ENCODE peak calls at places on chromosomes 5 and 9, in five cellular contexts. H is GM12865; F is Calu3; E is CD4-positive, alpha-beta T cell; M is transverse colon. A is an unnamed sample.

GRCh38 chr5:34695275-34696032 is 39.3 kb downstream of the RAI14 start:
- DNase-seq in H (peak), F (no peak), E (no peak), M (no peak), A (no peak)

GRCh38 chr5:123094227-123094918 is 5.3 kb downstream of the PRDM6 start:
- DNase-seq in H (no peak), F (no peak), E (no peak), M (no peak), A (no peak)

GRCh38 chr9:132946216-132946615 is 1.8 kb upstream of the TSC1 start:
- DNase-seq in H (no peak), F (no peak), E (no peak), M (no peak), A (no peak)

GRCh38 chr9:132717326-132717945 is 47.2 kb downstream of the GTF3C4 start:
- DNase-seq in H (no peak), F (no peak), E (no peak), M (no peak), A (no peak)

GRCh38 chr5:35229076-35230042 is 928 bp downstream of the PRLR start:
- DNase-seq in H (peak), F (peak), E (no peak), M (peak), A (no peak)

GRCh38 chr9:89890326-89890980 is 285.6 kb downstream of the GADD45G start:
- DNase-seq in H (no peak), F (no peak), E (no peak), M (no peak), A (no peak)

GRCh38 chr9:93039456-93039855 is 19.0 kb upstream of the SUSD3 start:
- DNase-seq in H (no peak), F (no peak), E (no peak), M (no peak), A (no peak)

GRCh38 chr9:94913550-94913949 is 187.1 kb downstream of the AOPEP start:
- DNase-seq in H (no peak), F (no peak), E (no peak), M (no peak), A (no peak)

GRCh38 chr9:33137781-33138264 is 29.3 kb downstream of the B4GALT1 start:
- DNase-seq in H (peak), F (no peak), E (no peak), M (no peak), A (no peak)

GRCh38 chr9:18059447-18059846 is 414.5 kb upstream of the ADAMTSL1 start:
- DNase-seq in H (no peak), F (no peak), E (no peak), M (no peak), A (no peak)

GRCh38 chr5:88254320-88254719 is 14.3 kb downstream of the TMEM161B start:
- DNase-seq in H (no peak), F (no peak), E (no peak), M (no peak), A (no peak)

GRCh38 chr5:181156758-181157157 is 9.4 kb downstream of the OR2V2 start:
- DNase-seq in H (peak), F (no peak), E (no peak), M (no peak), A (no peak)

GRCh38 chr5:73395274-73395673 is 53.3 kb downstream of the FOXD1 start:
- DNase-seq in H (no peak), F (no peak), E (no peak), M (no peak), A (no peak)

GRCh38 chr5:59503223-59503622 is 390.3 kb downstream of the PDE4D start:
- DNase-seq in H (no peak), F (no peak), E (no peak), M (no peak), A (no peak)

GRCh38 chr9:16236326-16236725 is 634.1 kb downstream of the BNC2 start:
- DNase-seq in H (no peak), F (no peak), E (no peak), M (no peak), A (no peak)

GRCh38 chr9:130666393-130667116 is 2.2 kb downstream of the PRDM12 start:
- DNase-seq in H (no peak), F (no peak), E (no peak), M (no peak), A (no peak)

GRCh38 chr5:13585324-13585723 is 359.2 kb downstream of the DNAH5 start:
- DNase-seq in H (no peak), F (no peak), E (no peak), M (no peak), A (no peak)

GRCh38 chr5:37400501-37400900 is 21.4 kb downstream of the WDR70 start:
- DNase-seq in H (no peak), F (no peak), E (no peak), M (no peak), A (no peak)

GRCh38 chr5:173663810-173664526 is 47.5 kb upstream of the BOD1 start:
- DNase-seq in H (peak), F (peak), E (no peak), M (no peak), A (peak)

GRCh38 chr5:2102821-2103776 is 220.4 kb upstream of the IRX4 start:
- DNase-seq in H (no peak), F (no peak), E (no peak), M (no peak), A (no peak)

GRCh38 chr5:20359377-20359776 is 371.4 kb upstream of the CDH18 start:
- DNase-seq in H (no peak), F (no peak), E (no peak), M (no peak), A (no peak)

GRCh38 chr5:112533315-112533867 is 114.3 kb upstream of the EPB41L4A start:
- DNase-seq in H (peak), F (peak), E (no peak), M (no peak), A (no peak)

GRCh38 chr5:78002690-78003089 is 226.6 kb upstream of the TBCA start:
- DNase-seq in H (no peak), F (no peak), E (no peak), M (no peak), A (no peak)

GRCh38 chr9:75890541-75891276 is at the start of gene PCSK5:
- DNase-seq in H (peak), F (peak), E (peak), M (peak), A (peak)

GRCh38 chr5:6631441-6631840 is 1.4 kb downstream of the NSUN2 start:
- DNase-seq in H (no peak), F (no peak), E (no peak), M (no peak), A (no peak)

GRCh38 chr9:31542384-31543055 is 841.9 kb upstream of the ACO1 start:
- DNase-seq in H (peak), F (peak), E (no peak), M (peak), A (peak)

GRCh38 chr5:102627311-102627710 is 127.8 kb upstream of the PAM start:
- DNase-seq in H (no peak), F (no peak), E (no peak), M (no peak), A (no peak)

GRCh38 chr9:110509787-110510186 is 69.8 kb downstream of the SVEP1 start:
- DNase-seq in H (no peak), F (no peak), E (no peak), M (no peak), A (no peak)

GRCh38 chr9:101269596-101270324 is 115.0 kb downstream of the BAAT start:
- DNase-seq in H (no peak), F (no peak), E (no peak), M (no peak), A (no peak)

GRCh38 chr5:17379188-17379951 is 118.7 kb upstream of the TAF11L2 start:
- DNase-seq in H (no peak), F (no peak), E (no peak), M (no peak), A (no peak)

GRCh38 chr5:140151719-140152609 is 23.0 kb upstream of the CYSTM1 start:
- DNase-seq in H (no peak), F (no peak), E (no peak), M (no peak), A (no peak)

DNA sequence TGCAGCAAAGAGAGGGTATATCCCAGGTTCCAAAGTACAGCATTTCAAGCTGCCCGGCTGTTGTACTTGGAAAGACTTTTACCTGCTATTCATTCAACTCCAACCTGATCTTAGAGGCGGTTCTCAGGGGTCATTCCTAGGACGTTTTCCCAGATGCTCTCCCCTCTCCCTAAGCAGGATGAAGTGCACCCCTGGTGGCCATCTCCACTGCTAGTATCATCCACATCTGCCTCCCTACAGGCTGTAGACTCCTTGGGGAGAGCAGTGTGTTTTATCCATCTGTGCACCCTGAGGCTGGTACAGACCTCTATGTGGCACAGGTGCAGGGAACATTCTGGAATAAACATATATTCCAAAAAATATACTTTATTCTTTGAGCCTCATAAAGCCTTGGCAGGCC is 56.8 kb downstream of the PTPN3 start:
- DNase-seq in H (no peak), F (no peak), E (no peak), M (no peak), A (no peak)
- TF ChIP-seq CTCF in H (peak), F (peak), E (no peak), M (no peak), A (no peak)

GRCh38 chr9:87498046-87498815 is 564 bp downstream of the DAPK1 start:
- DNase-seq in H (peak), F (peak), E (no peak), M (peak), A (peak)
- TF ChIP-seq CTCF in H (no peak), F (no peak), E (no peak), M (peak), A (peak)

DNA sequence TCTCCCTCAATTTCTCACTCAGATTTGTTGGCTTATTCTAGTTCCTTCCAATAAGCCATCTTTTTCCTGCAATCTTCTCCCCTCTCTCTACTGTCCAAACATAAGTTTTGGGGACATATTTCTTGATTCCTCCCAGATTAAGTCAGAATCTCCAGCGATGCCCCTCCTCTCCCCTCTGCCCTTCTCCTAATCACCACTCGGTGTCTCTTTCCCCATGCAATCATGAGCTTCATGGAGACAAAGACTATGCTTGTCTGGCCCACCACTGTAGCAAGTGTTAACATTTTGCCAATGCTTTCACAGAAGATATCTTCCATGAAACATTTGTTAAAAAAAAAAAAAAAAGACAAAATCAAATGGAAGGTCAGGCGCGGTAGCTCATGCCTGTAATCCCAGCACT is 42.4 kb downstream of the PDE6A start:
- DNase-seq in H (no peak), F (no peak), E (no peak), M (no peak), A (no peak)
- TF ChIP-seq CTCF in H (no peak), F (no peak), E (no peak), M (no peak), A (no peak)

DNA sequence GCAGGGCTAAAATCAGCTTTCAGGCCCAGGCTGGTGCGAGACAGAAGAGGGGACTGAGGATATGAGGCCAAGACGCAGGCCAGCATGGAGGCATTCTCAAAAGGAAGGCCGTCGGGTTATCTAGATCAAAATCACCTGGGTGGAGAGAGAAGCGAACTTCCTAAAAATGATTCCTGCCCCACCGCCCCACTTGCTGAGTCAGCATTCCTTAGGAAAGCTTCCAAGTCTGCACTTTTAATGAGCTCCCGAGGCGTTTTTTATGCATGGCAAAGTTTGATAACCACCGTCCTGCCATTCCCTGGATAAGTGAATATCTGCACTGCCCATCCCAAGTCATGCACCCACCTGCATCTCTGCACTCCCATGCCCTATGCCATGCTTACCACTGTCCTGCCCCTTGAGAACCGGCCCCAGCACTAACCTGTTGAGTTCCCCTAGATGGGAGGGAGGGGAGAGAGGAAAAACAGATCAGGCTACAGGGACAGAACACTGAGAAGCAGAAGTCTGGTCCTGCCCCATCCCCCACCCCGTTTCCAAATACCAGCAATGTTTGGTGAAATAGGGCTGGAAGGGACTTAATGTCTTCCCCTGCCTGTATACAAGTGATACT is 1.6 kb upstream of the SPOCK1 start:
- DNase-seq in H (no peak), F (no peak), E (no peak), M (no peak), A (no peak)
- TF ChIP-seq CTCF in H (no peak), F (no peak), E (no peak), M (no peak), A (no peak)

DNA sequence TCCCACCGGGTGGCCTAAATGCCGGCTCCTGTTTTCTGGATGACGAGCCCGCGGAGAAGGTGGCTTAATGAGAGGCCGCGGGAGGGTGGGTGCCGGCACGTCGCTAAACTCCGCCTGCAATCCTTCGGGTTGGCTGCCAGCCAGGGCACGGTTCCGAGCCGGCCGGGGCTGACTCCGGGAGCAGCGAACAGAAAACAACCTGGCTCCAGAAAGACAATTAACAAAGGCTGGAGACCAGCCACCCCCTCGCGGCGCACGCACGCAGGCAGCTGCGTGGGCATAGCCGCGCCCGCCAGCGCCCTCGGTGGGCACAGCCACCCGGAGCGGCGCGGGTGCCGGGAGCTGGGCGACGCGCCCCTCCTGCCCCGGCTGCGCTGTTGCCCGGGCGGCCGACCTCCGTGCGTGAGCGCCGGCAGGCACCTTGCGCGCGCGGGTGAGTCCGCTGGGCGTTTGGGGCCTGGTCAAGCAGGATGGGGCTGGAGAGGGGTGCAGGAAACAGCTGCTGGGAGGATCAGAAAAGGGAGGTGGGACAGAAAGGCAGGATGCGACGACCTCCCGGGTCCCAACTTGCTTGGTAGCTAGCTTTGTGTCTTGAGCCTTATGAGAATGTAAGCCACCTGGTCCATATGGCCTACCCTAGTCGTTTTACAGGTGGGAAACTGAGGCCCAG is at the start of gene ARHGEF37:
- DNase-seq in H (peak), F (peak), E (peak), M (peak), A (peak)
- TF ChIP-seq CTCF in H (no peak), F (no peak), E (no peak), M (no peak), A (no peak)

DNA sequence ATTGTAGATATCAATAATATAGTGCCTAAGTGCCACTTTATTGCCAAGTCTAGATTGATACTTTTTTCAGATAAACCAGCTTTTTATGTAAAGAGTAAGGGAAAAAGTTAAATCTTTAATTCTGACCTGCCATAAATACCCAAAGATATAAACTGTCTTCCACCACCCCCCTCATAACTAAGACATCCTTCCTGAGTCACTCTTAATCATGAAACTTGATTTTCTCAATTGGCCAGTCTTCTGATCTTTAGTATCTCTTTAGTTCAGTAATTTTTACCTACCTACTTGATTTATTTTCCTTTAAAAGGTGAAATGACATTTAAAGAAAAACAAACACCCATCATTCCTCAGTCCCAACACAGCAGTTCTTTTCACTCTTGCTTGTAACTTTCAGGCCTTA is 21.8 kb downstream of the C5orf22 start:
- DNase-seq in H (no peak), F (no peak), E (no peak), M (no peak), A (no peak)
- TF ChIP-seq CTCF in H (no peak), F (no peak), E (no peak), M (no peak), A (no peak)

GRCh38 chr9:88378317-88378716 is 9.9 kb upstream of the SPIN1 start:
- DNase-seq in H (no peak), F (no peak), E (no peak), M (no peak), A (no peak)
- TF ChIP-seq CTCF in H (no peak), F (no peak), E (no peak), M (no peak), A (no peak)